ENCODE peak calls at places on chromosomes 7 and 10, in ten cellular contexts. E is HCT116, D is PC-3, V is PC-9, O is GM23338, Y is OCI-LY7, K is hepatocyte, Z is SK-N-SH, N is MM.1S, H is Karpas-422. W is an unnamed sample.

GRCh38 chr10:124688889-124689670 is 55.1 kb downstream of the FAM53B start:
- DNase-seq in E (no peak), D (no peak), V (no peak), O (no peak), Y (no peak), K (no peak), Z (no peak), N (no peak), H (no peak), W (no peak)

GRCh38 chr10:73931767-73932624 is 21.1 kb downstream of the PLAU start:
- DNase-seq in E (peak; percentile 91), D (peak; percentile 100), V (peak; percentile 93), O (peak; percentile 86), Y (peak; percentile 33), K (peak; percentile 70), Z (no peak), N (peak; percentile 81), H (no peak), W (no peak)

GRCh38 chr10:125064681-125065492 is 95.5 kb downstream of the CTBP2 start:
- DNase-seq in E (peak; percentile 79), D (peak; percentile 96), V (peak; percentile 70), O (peak; percentile 58), Y (peak; percentile 90), K (peak; percentile 61), Z (no peak), N (peak; percentile 94), H (peak; percentile 85), W (peak; percentile 73)

GRCh38 chr10:123083811-123084210 is 52.0 kb upstream of the HMX3 start:
- DNase-seq in E (no peak), D (no peak), V (no peak), O (no peak), Y (no peak), K (no peak), Z (no peak), N (no peak), H (no peak), W (no peak)

GRCh38 chr7:33986951-33987948 is 81.9 kb downstream of the BMPER start:
- DNase-seq in E (peak; percentile 96), D (peak; percentile 96), V (peak; percentile 59), O (no peak), Y (no peak), K (peak; percentile 71), Z (no peak), N (no peak), H (no peak), W (peak; percentile 98)

GRCh38 chr7:66921396-66921917 is 432 bp downstream of the TMEM248 start:
- DNase-seq in E (no peak), D (peak; percentile 45), V (no peak), O (peak; percentile 48), Y (no peak), K (peak; percentile 46), Z (peak; percentile 88), N (no peak), H (no peak), W (peak; percentile 71)

GRCh38 chr10:50409965-50410811 is 158.9 kb upstream of the ASAH2 start:
- DNase-seq in E (no peak), D (peak; percentile 73), V (no peak), O (peak; percentile 31), Y (no peak), K (no peak), Z (no peak), N (no peak), H (no peak), W (peak; percentile 56)

GRCh38 chr10:10596256-10596655 is 421.4 kb upstream of the CELF2 start:
- DNase-seq in E (no peak), D (no peak), V (no peak), O (no peak), Y (no peak), K (no peak), Z (no peak), N (no peak), H (no peak), W (no peak)

GRCh38 chr7:106773228-106773627 is 91.9 kb upstream of the PIK3CG start:
- DNase-seq in E (peak; percentile 21), D (peak; percentile 30), V (peak; percentile 67), O (peak; percentile 27), Y (no peak), K (no peak), Z (no peak), N (no peak), H (no peak), W (peak; percentile 16)

GRCh38 chr10:42995537-42995936 is 81.3 kb upstream of the RET start:
- DNase-seq in E (no peak), D (no peak), V (no peak), O (no peak), Y (no peak), K (no peak), Z (no peak), N (no peak), H (no peak), W (no peak)

GRCh38 chr7:87151701-87152111 is 547 bp upstream of the DMTF1 start:
- DNase-seq in E (no peak), D (no peak), V (no peak), O (no peak), Y (no peak), K (no peak), Z (no peak), N (no peak), H (no peak), W (no peak)

GRCh38 chr7:19114591-19114855 is 2.9 kb downstream of the TWIST1 start:
- DNase-seq in E (no peak), D (peak; percentile 31), V (no peak), O (no peak), Y (no peak), K (no peak), Z (no peak), N (no peak), H (no peak), W (peak; percentile 72)

GRCh38 chr10:23927926-23928325 is 281.0 kb upstream of the KIAA1217 start:
- DNase-seq in E (no peak), D (no peak), V (no peak), O (no peak), Y (no peak), K (no peak), Z (no peak), N (no peak), H (no peak), W (no peak)

DNA sequence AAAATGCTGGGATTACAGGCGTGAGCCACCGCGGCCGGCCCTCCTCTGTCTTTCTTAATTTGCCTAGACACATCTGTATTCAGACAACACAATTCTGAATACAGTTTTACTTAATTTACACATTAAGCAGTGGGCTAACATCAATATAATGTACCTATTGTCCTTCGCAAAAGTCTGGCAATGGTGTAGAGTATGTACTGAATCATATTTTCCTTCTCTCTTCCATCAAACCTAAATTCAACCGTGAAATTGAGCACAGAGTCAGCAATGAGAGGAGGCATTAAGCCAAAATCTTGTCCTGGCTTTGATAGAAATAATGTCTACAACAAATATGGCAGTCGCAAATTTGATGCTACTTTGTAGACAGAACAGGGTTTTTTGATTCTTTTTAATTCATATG is 30.4 kb downstream of the FZD9 start:
- DNase-seq in E (no peak), D (no peak), V (no peak), O (no peak), Y (no peak), K (no peak), Z (no peak), N (no peak), H (no peak), W (no peak)
- H3K36me3 ChIP-seq in E (peaks cover 79% of the 10 kb centered on the region), D (peaks cover 75% of the 10 kb centered on the region), V (peaks cover 54% of the 10 kb centered on the region), O (peaks cover 93% of the 10 kb centered on the region), Y (peaks cover 100% of the 10 kb centered on the region), K (no peaks in the 10 kb centered on the region), Z (peaks cover 74% of the 10 kb centered on the region), N (peaks cover 35% of the 10 kb centered on the region), H (peaks cover 77% of the 10 kb centered on the region), W (peaks cover 89% of the 10 kb centered on the region)

DNA sequence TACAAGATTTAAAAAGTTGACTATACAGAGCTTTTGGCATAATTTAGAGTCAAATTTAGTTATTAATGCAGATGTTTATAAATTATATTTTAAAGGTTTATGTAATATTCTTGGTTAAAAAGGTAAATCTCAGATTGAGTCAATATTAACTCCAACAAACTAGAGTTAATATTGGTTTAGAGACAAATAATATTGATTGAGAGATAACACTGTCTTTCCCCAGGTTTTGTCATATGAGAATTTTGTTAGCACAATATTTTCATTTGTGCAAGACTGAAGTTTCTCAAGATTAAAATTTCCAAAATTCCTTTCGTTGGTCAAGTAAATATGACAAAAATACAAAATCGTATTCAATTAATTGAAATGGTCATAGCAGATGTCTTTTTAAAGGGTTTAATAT is 12.9 kb upstream of the AKR1D1 start:
- DNase-seq in E (no peak), D (no peak), V (no peak), O (no peak), Y (no peak), K (no peak), Z (no peak), N (no peak), H (no peak), W (no peak)
- H3K27ac ChIP-seq in E (no peak overlapping the region), D (no peak overlapping the region), V (no peak overlapping the region), O (no peak overlapping the region), Y (no peak overlapping the region), K (no peak overlapping the region), Z (no peak overlapping the region), N (no peak overlapping the region), H (no peak overlapping the region), W (no peak overlapping the region)

GRCh38 chr10:1362589-1363465 is 306.6 kb downstream of the WDR37 start:
- DNase-seq in E (no peak), D (no peak), V (no peak), O (no peak), Y (no peak), K (no peak), Z (no peak), N (no peak), H (no peak), W (no peak)
- H3K9me2 ChIP-seq in E (no peaks in the 10 kb centered on the region), D (no peaks in the 10 kb centered on the region), V (no peaks in the 10 kb centered on the region), O (no peaks in the 10 kb centered on the region), Y (no peaks in the 10 kb centered on the region), K (no peaks in the 10 kb centered on the region), Z (no peaks in the 10 kb centered on the region), N (no peaks in the 10 kb centered on the region), H (no peaks in the 10 kb centered on the region), W (no peaks in the 10 kb centered on the region)

GRCh38 chr10:119055472-119055871 is 25.1 kb downstream of the EIF3A start:
- DNase-seq in E (no peak), D (no peak), V (no peak), O (no peak), Y (no peak), K (no peak), Z (no peak), N (no peak), H (no peak), W (no peak)

GRCh38 chr10:119049777-119050176 is 20.3 kb downstream of the NANOS1 start:
- DNase-seq in E (no peak), D (no peak), V (no peak), O (no peak), Y (no peak), K (no peak), Z (no peak), N (no peak), H (no peak), W (no peak)

GRCh38 chr10:119049361-119049760 is 19.8 kb downstream of the NANOS1 start:
- DNase-seq in E (no peak), D (no peak), V (no peak), O (no peak), Y (peak; percentile 23), K (no peak), Z (no peak), N (no peak), H (peak; percentile 74), W (no peak)

DNA sequence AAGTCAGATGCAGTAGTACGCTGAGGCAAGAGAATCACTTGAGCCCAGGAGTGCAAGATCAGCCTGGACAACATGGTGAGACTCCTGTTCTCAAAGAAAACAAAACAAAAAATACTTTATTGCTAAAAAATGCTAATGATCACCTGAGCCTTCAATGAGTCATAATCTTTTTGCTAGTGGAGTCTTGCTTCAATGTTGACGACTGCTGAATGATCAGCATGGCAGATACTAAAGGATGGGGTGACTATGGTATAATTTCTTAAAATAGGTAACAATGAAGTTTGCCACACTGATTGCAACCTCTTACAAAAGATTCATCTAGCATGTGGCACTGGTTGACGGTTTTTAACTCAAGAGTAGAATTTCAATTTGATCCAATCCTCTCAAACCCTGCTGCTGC is 22.3 kb downstream of the NANOS1 start:
- DNase-seq in E (no peak), D (no peak), V (no peak), O (no peak), Y (no peak), K (no peak), Z (no peak), N (no peak), H (no peak), W (no peak)
- H3K36me3 ChIP-seq in E (peaks cover 84% of the 10 kb centered on the region), D (peaks cover 79% of the 10 kb centered on the region), V (peaks cover 35% of the 10 kb centered on the region), O (peaks cover 97% of the 10 kb centered on the region), Y (peaks cover 100% of the 10 kb centered on the region), K (peaks cover 16% of the 10 kb centered on the region), Z (peaks cover 79% of the 10 kb centered on the region), N (peaks cover 28% of the 10 kb centered on the region), H (peaks cover 86% of the 10 kb centered on the region), W (peaks cover 91% of the 10 kb centered on the region)

W was measured in GM23248.